ENCODE peak calls at places on chromosomes 12 and 14, in eight cellular contexts. A is sciatic nerve; N is activated CD4-positive, CD25-positive, alpha-beta regulatory T cell treated with anti-CD3 and anti-CD28 coated beads, Interleukin-2, amount 50 U/mL, for 16 hours; U is glomerular endothelial cell; F is GM12892; C is activated CD4-positive, alpha-beta memory T cell treated with anti-CD3 and anti-CD28 coated beads, Interleukin-2, amount 10 ng/mL, durations not matched to agents 7 days and 5 days; X is K562; K is IMR-90. R is an unnamed sample.

GRCh38 chr12:48084841-48085460 is 20.9 kb downstream of the SENP1 start:
- DNase-seq in U (no peak), C (no peak), K (no peak), N (no peak), A (no peak), F (no peak), X (no peak), R (no peak)

GRCh38 chr14:73786942-73787759 is 64.5 kb upstream of the PTGR2 start:
- DNase-seq in A (peak; percentile 85), N (no peak), K (peak; percentile 35), X (peak; percentile 72), C (peak; percentile 66), U (no peak), F (no peak), R (peak; percentile 88)

GRCh38 chr12:131096681-131097181 is 143.0 kb downstream of the ADGRD1 start:
- DNase-seq in K (no peak), U (no peak), X (no peak), A (peak; percentile 56), C (no peak), N (no peak), F (no peak), R (peak; percentile 44)

GRCh38 chr14:65255583-65256443 is 153.5 kb upstream of the MAX start:
- DNase-seq in N (no peak), U (no peak), A (no peak), C (no peak), F (no peak), K (no peak), X (no peak), R (peak; percentile 74)

GRCh38 chr12:95997911-95998510 is 1.9 kb upstream of the HAL start:
- DNase-seq in K (peak; percentile 4), U (no peak), N (no peak), X (no peak), F (no peak), A (no peak), C (no peak), R (no peak)

GRCh38 chr12:63098851-63099250 is 52.1 kb downstream of the AVPR1A start:
- DNase-seq in U (no peak), F (no peak), X (no peak), C (no peak), K (no peak), A (no peak), N (no peak), R (no peak)

GRCh38 chr12:41439134-41439533 is 251.0 kb downstream of the PDZRN4 start:
- DNase-seq in U (no peak), A (no peak), C (no peak), F (no peak), K (no peak), N (no peak), X (no peak), R (no peak)

GRCh38 chr12:80413462-80413861 is 30.6 kb upstream of the PTPRQ start:
- DNase-seq in U (no peak), F (no peak), K (no peak), A (no peak), N (no peak), C (no peak), X (no peak), R (no peak)

GRCh38 chr14:73776194-73776537 is 62.0 kb upstream of the PNMA1 start:
- DNase-seq in F (no peak), C (no peak), U (no peak), K (no peak), N (no peak), X (no peak), A (no peak), R (no peak)

GRCh38 chr14:95440496-95440895 is 76.0 kb downstream of the SYNE3 start:
- DNase-seq in F (no peak), N (no peak), X (no peak), A (no peak), C (no peak), K (peak; percentile 15), U (no peak), R (no peak)

GRCh38 chr14:42112108-42112507 is 505.4 kb downstream of the LRFN5 start:
- DNase-seq in U (no peak), A (no peak), X (no peak), K (peak; percentile 41), C (no peak), F (no peak), N (no peak), R (no peak)

GRCh38 chr12:6538420-6539275 is 4.3 kb downstream of the GAPDH start:
- DNase-seq in F (no peak), C (no peak), A (no peak), U (no peak), X (no peak), K (peak; percentile 60), N (no peak), R (no peak)

GRCh38 chr14:93984070-93984469 is 7.7 kb upstream of the ASB2 start:
- DNase-seq in U (no peak), N (no peak), A (no peak), C (no peak), K (peak; percentile 81), F (no peak), X (no peak), R (no peak)

GRCh38 chr12:118480235-118480634 is 103.9 kb downstream of the SUDS3 start:
- DNase-seq in F (no peak), K (no peak), X (no peak), U (no peak), N (no peak), C (no peak), A (no peak), R (no peak)

GRCh38 chr14:47674148-47674545 is 1.3 kb downstream of the MDGA2 start:
- DNase-seq in A (no peak), F (no peak), C (no peak), N (no peak), U (no peak), X (no peak), K (no peak), R (no peak)

GRCh38 chr12:84276215-84276614 is 636.4 kb downstream of the SLC6A15 start:
- DNase-seq in X (no peak), C (no peak), A (no peak), U (no peak), K (peak; percentile 0), F (no peak), N (no peak), R (no peak)

GRCh38 chr12:89354630-89354931 is 2.3 kb upstream of the DUSP6 start:
- DNase-seq in F (no peak), X (no peak), C (no peak), N (no peak), K (peak; percentile 35), U (no peak), A (no peak), R (no peak)

GRCh38 chr12:119115296-119115905 is 63.3 kb upstream of the HSPB8 start:
- DNase-seq in U (no peak), K (peak; percentile 31), X (peak; percentile 75), N (no peak), C (peak; percentile 22), A (no peak), F (no peak), R (no peak)

GRCh38 chr12:6614513-6615177 is 7.5 kb upstream of the CHD4 start:
- DNase-seq in A (no peak), X (no peak), C (no peak), N (no peak), F (no peak), U (no peak), K (no peak), R (no peak)

GRCh38 chr12:122116707-122117535 is 38.4 kb downstream of the MLXIP start:
- DNase-seq in F (no peak), C (no peak), U (no peak), N (no peak), K (no peak), A (no peak), X (no peak), R (no peak)

GRCh38 chr12:113333877-113334785 is 778 bp downstream of the SLC8B1 start:
- DNase-seq in N (no peak), K (no peak), A (peak; percentile 70), C (no peak), X (no peak), F (no peak), U (no peak), R (peak; percentile 73)

GRCh38 chr12:11978985-11979384 is 91.8 kb upstream of the BCL2L14 start:
- DNase-seq in C (no peak), K (peak; percentile 28), F (no peak), U (no peak), N (no peak), X (no peak), A (no peak), R (no peak)

GRCh38 chr12:27081668-27082091 is 698 bp downstream of the C12orf71 start:
- DNase-seq in A (no peak), N (no peak), C (no peak), K (peak; percentile 15), F (no peak), U (no peak), X (no peak), R (no peak)

GRCh38 chr14:78917462-78917861 is 747.3 kb downstream of the NRXN3 start:
- DNase-seq in C (no peak), U (no peak), N (no peak), K (no peak), A (no peak), X (no peak), F (no peak), R (no peak)

GRCh38 chr12:19158909-19159308 is 29.4 kb downstream of the PLEKHA5 start:
- DNase-seq in X (no peak), U (no peak), C (no peak), A (no peak), N (no peak), K (peak; percentile 65), F (no peak), R (no peak)

GRCh38 chr14:96060161-96060933 is 21.2 kb downstream of the C14orf132 start:
- DNase-seq in K (no peak), X (no peak), U (no peak), A (no peak), C (no peak), F (no peak), N (no peak), R (no peak)

GRCh38 chr12:77354766-77355362 is 289.5 kb upstream of the E2F7 start:
- DNase-seq in A (no peak), N (no peak), F (no peak), C (no peak), X (no peak), U (no peak), K (peak; percentile 4), R (no peak)

GRCh38 chr14:93011650-93012317 is 88.8 kb downstream of the CHGA start:
- DNase-seq in C (no peak), F (no peak), A (no peak), K (no peak), U (no peak), N (no peak), X (no peak), R (no peak)

GRCh38 chr12:70002097-70002911 is 177.3 kb downstream of the MYRFL start:
- DNase-seq in U (no peak), K (no peak), C (no peak), A (no peak), F (no peak), N (no peak), X (no peak), R (no peak)

GRCh38 chr14:102063808-102064429 is 22.9 kb downstream of the HSP90AA1 start:
- DNase-seq in U (no peak), X (no peak), F (no peak), K (no peak), C (no peak), A (no peak), N (no peak), R (peak; percentile 4)

GRCh38 chr14:102316746-102317563 is 2.6 kb upstream of the ZNF839 start:
- DNase-seq in C (peak; percentile 96), K (peak; percentile 91), X (peak; percentile 83), A (peak; percentile 96), F (peak; percentile 84), N (peak; percentile 88), U (no peak), R (peak; percentile 96)

GRCh38 chr12:81819991-81820633 is 61.0 kb upstream of the PPFIA2 start:
- DNase-seq in C (no peak), U (no peak), A (no peak), K (no peak), N (no peak), F (no peak), X (no peak), R (no peak)

R was measured in upper lobe of right lung.